ENCODE peak calls at places on chromosomes 7 and 10, in seven cellular contexts. One of them, this sample, is unnamed.

GRCh38 chr7:158585721-158586498 is 1.7 kb downstream of the PTPRN2 start:
- DNase-seq in A549: no peak
- DNase-seq in uterus: no peak
- DNase-seq in suprapubic skin: no peak
- DNase-seq in HCT116: no peak
- DNase-seq in K562: no peak
- DNase-seq in sigmoid colon: no peak
- DNase-seq in this sample: no peak

GRCh38 chr7:116834815-116835533 is 27.4 kb upstream of the CAPZA2 start:
- DNase-seq in A549: peak
- DNase-seq in uterus: no peak
- DNase-seq in suprapubic skin: no peak
- DNase-seq in HCT116: no peak
- DNase-seq in K562: no peak
- DNase-seq in sigmoid colon: no peak
- DNase-seq in this sample: no peak

GRCh38 chr7:31145339-31145738 is 93.2 kb downstream of the ADCYAP1R1 start:
- DNase-seq in A549: peak
- DNase-seq in uterus: no peak
- DNase-seq in suprapubic skin: no peak
- DNase-seq in HCT116: no peak
- DNase-seq in K562: no peak
- DNase-seq in sigmoid colon: no peak
- DNase-seq in this sample: no peak

GRCh38 chr10:122349758-122350355 is 24.7 kb upstream of the PLEKHA1 start:
- DNase-seq in A549: no peak
- DNase-seq in uterus: no peak
- DNase-seq in suprapubic skin: no peak
- DNase-seq in HCT116: no peak
- DNase-seq in K562: no peak
- DNase-seq in sigmoid colon: no peak
- DNase-seq in this sample: no peak

GRCh38 chr10:122544493-122544892 is 16.1 kb upstream of the DMBT1 start:
- DNase-seq in A549: no peak
- DNase-seq in uterus: no peak
- DNase-seq in suprapubic skin: no peak
- DNase-seq in HCT116: no peak
- DNase-seq in K562: no peak
- DNase-seq in sigmoid colon: no peak
- DNase-seq in this sample: no peak

GRCh38 chr10:3071405-3072198 is 4.3 kb downstream of the PFKP start:
- DNase-seq in A549: peak
- DNase-seq in uterus: no peak
- DNase-seq in suprapubic skin: no peak
- DNase-seq in HCT116: peak
- DNase-seq in K562: peak
- DNase-seq in sigmoid colon: no peak
- DNase-seq in this sample: no peak

GRCh38 chr7:45118830-45119452 is 7.4 kb upstream of the TBRG4 start:
- DNase-seq in A549: no peak
- DNase-seq in uterus: no peak
- DNase-seq in suprapubic skin: no peak
- DNase-seq in HCT116: no peak
- DNase-seq in K562: no peak
- DNase-seq in sigmoid colon: no peak
- DNase-seq in this sample: no peak

GRCh38 chr7:80991654-80992053 is 72.8 kb upstream of the SEMA3C start:
- DNase-seq in A549: no peak
- DNase-seq in uterus: no peak
- DNase-seq in suprapubic skin: no peak
- DNase-seq in HCT116: no peak
- DNase-seq in K562: no peak
- DNase-seq in sigmoid colon: no peak
- DNase-seq in this sample: no peak

GRCh38 chr10:124429576-124429975 is 10.9 kb upstream of the OAT start:
- DNase-seq in A549: no peak
- DNase-seq in uterus: no peak
- DNase-seq in suprapubic skin: no peak
- DNase-seq in HCT116: no peak
- DNase-seq in K562: no peak
- DNase-seq in sigmoid colon: no peak
- DNase-seq in this sample: no peak

GRCh38 chr7:38796636-38797501 is 112.1 kb downstream of the VPS41 start:
- DNase-seq in A549: peak
- DNase-seq in uterus: peak
- DNase-seq in suprapubic skin: no peak
- DNase-seq in HCT116: peak
- DNase-seq in K562: peak
- DNase-seq in sigmoid colon: no peak
- DNase-seq in this sample: peak

GRCh38 chr7:94823952-94824351 is 83.4 kb upstream of the PPP1R9A start:
- DNase-seq in A549: peak
- DNase-seq in uterus: no peak
- DNase-seq in suprapubic skin: no peak
- DNase-seq in HCT116: peak
- DNase-seq in K562: no peak
- DNase-seq in sigmoid colon: no peak
- DNase-seq in this sample: peak

GRCh38 chr7:10940748-10941358 is 32.8 kb upstream of the PHF14 start:
- DNase-seq in A549: no peak
- DNase-seq in uterus: no peak
- DNase-seq in suprapubic skin: no peak
- DNase-seq in HCT116: no peak
- DNase-seq in K562: peak
- DNase-seq in sigmoid colon: no peak
- DNase-seq in this sample: no peak

GRCh38 chr7:10939237-10939910 is 34.3 kb upstream of the PHF14 start:
- DNase-seq in A549: peak
- DNase-seq in uterus: no peak
- DNase-seq in suprapubic skin: no peak
- DNase-seq in HCT116: no peak
- DNase-seq in K562: peak
- DNase-seq in sigmoid colon: no peak
- DNase-seq in this sample: no peak

GRCh38 chr7:10934292-10934691 is 39.4 kb upstream of the PHF14 start:
- DNase-seq in A549: no peak
- DNase-seq in uterus: no peak
- DNase-seq in suprapubic skin: no peak
- DNase-seq in HCT116: no peak
- DNase-seq in K562: no peak
- DNase-seq in sigmoid colon: no peak
- DNase-seq in this sample: no peak

DNA sequence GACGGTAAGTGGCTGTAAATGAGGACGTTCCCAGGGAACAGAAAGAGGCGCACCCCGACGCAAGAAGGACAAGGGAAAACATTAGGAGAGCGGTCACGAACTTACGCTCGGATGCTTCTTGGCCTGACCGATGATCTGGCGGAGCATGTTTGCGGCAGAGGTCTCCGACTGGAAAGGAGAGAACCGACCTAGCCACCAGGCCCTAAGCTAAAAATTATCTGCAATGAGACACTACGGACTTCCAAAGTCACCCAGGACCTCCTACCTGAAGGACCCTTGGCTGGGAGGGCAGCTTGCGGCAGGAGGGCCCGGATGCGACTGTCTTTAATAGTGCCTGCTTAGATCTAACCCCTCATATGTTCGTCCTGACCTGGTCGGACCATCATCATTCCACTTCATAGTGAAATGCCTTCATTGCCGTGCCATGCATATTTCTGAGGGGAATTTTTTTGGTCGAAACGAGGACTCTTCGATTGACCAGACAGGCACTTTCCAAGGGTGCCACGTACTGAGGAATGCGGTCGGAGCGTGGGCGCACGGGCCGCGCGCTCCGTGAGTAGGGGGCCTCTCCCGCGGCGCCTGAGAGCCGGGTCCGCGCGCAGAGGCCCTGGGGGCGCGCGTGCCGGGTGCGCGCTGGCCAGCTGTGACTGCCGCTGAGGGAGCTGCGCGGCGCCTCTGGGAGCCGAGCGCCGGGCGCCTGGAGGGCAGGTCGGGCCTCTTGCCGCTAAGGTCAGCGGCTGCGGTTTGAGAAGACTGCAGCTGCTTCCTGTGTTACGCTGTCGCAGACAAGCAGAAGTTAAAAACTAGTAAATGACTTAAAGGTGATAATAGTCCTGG is 33.5 kb upstream of the PHF14 start:
- DNase-seq in A549: peak
- DNase-seq in uterus: peak
- DNase-seq in suprapubic skin: peak
- DNase-seq in HCT116: peak
- DNase-seq in K562: peak
- DNase-seq in sigmoid colon: peak
- DNase-seq in this sample: peak
- TF ChIP-seq POLR2A in A549: peak
- TF ChIP-seq POLR2A in uterus: peak
- TF ChIP-seq POLR2A in suprapubic skin: no peak
- TF ChIP-seq POLR2A in HCT116: peak
- TF ChIP-seq POLR2A in K562: peak
- TF ChIP-seq POLR2A in sigmoid colon: peak
- TF ChIP-seq POLR2A in this sample: peak

DNA sequence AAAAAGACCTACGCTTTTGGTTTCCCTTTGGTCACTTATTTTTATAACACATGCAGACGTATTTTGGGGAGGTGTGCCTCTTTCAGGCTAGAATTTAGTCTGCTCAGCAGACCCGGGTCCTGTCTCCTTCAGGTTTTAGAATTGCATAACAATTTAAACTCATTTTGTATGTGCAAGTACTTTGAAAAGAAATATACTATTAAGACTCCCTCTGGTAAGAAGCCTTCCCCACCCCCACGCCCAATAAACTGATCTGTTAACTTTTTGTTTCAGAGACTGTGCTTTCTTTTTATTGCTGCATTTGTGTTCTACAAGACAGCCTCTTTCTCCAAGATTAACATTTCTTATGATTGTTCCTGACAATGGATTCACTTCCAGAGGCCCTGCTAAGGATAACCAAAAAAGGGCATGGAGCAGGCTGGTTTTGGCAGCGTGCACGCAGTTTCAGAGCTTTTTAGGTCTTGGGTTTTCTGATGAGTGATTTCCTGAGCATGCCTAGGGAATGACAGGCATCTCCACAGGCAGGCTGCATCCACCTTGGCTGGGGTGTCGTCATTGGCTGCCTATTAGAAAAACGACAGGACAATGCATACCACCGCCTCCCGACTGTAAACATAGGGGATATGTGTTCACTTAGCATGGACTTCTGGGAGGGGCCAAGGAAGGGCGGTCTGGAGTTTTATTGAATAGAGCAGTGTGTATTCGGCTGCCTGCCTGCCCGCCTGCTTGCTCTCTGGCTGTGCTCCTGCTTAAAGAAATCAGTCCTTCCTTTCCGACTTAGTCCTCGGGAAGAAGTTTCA is at the start of gene CALD1:
- DNase-seq in A549: peak
- DNase-seq in uterus: peak
- DNase-seq in suprapubic skin: peak
- DNase-seq in HCT116: peak
- DNase-seq in K562: no peak
- DNase-seq in sigmoid colon: peak
- DNase-seq in this sample: peak
- TF ChIP-seq POLR2A in A549: no peak
- TF ChIP-seq POLR2A in uterus: peak
- TF ChIP-seq POLR2A in suprapubic skin: no peak
- TF ChIP-seq POLR2A in HCT116: no peak
- TF ChIP-seq POLR2A in K562: no peak
- TF ChIP-seq POLR2A in sigmoid colon: peak
- TF ChIP-seq POLR2A in this sample: peak

DNA sequence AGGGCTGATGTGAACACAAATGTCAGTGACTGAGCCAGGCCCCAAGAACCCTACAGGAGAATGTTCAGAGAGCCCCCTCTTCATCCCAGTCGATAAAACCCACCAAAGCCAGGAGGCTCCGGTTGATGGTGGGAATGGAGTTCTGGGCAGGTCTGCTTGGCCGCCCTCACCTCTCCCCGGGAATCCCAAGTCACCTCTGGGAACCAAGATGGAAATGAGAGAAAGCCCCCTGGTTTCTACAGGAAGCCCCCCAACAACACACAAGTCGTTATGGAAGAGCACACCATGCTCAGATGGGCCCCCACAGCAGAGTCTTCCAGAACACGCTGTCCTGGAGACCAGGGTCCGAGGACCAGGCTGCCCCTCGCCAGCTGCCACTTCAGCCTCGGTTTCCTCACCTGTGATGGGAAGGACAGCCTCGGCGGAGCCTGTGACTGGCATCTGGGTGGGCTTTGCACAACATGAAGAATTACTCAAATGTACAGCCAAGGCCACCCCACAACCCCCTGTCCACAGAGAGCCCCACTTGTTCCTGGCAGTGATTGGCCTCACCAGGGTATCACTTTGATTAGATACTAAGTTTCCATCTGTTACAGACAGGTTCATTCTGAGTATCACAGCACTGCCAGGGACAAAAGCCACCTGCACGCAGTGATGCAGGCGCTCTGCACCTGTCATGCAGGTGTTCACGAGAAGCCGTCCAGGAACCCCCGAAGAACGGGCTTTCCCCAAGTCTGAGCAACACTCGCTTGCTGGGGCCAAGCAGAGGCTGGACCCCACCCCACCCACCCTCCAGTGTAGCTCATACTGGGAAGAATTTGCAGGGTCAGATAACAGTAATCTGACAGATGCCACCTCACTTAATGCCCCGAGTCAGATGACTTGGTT is 57.6 kb downstream of the MKI67 start:
- DNase-seq in A549: no peak
- DNase-seq in uterus: no peak
- DNase-seq in suprapubic skin: peak
- DNase-seq in HCT116: no peak
- DNase-seq in K562: no peak
- DNase-seq in sigmoid colon: peak
- DNase-seq in this sample: no peak
- TF ChIP-seq POLR2A in A549: no peak
- TF ChIP-seq POLR2A in uterus: no peak
- TF ChIP-seq POLR2A in suprapubic skin: no peak
- TF ChIP-seq POLR2A in HCT116: no peak
- TF ChIP-seq POLR2A in K562: no peak
- TF ChIP-seq POLR2A in sigmoid colon: no peak
- TF ChIP-seq POLR2A in this sample: no peak

DNA sequence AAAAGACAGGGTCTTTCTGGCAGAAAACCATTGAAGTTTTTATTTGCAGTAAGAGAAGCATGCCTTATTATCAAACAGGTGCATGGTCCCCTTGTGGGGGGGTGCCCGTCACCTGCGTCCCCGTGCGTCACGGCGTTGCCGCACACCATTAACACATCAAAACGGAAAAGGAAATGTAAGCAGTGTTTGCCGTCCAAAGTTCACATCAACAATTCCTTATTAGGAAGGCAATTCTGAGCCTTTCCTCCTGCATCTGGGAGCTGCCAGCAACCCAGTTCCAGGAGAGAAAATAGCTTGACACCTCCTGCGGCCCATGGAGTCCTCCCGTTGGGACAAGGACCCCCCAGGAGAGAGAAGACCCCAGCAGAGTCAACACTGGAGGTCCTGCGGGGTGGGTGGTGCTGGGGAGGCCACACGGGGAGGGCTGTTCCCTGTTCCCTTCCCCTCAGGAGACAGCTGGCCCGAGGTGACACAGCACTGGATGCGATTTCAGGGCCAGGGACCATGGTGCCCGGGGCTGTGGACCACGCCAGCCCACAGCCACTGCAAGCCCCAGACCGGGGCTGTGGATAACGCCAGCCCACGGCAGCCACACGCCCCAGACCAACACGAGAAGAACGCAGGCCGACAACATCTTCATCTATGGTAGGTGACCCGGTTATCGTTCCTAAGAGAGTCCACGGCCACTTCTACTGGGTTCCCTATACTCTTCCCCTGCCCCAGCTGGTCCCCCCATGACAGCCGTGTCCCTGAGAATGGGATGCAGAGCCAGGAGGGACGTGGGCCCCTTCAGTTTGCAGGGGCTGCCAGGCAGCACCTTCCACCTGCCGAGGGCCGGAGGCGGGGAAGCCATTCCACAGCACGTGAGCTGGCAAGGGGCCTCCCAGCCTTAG is 39.4 kb downstream of the DIP2C start:
- DNase-seq in A549: peak
- DNase-seq in uterus: peak
- DNase-seq in suprapubic skin: no peak
- DNase-seq in HCT116: no peak
- DNase-seq in K562: no peak
- DNase-seq in sigmoid colon: peak
- DNase-seq in this sample: no peak
- TF ChIP-seq POLR2A in A549: no peak
- TF ChIP-seq POLR2A in uterus: peak
- TF ChIP-seq POLR2A in suprapubic skin: no peak
- TF ChIP-seq POLR2A in HCT116: no peak
- TF ChIP-seq POLR2A in K562: no peak
- TF ChIP-seq POLR2A in sigmoid colon: peak
- TF ChIP-seq POLR2A in this sample: no peak

This sample was measured in adrenal gland.